ENCODE peak calls at places on chromosome 7, in four cellular contexts. D is ovary, B is HCT116, S is PC-9. Z is an unnamed sample.

GRCh38 chr7:139791316-139791715 is 13.5 kb upstream of the HIPK2 start:
- DNase-seq in B (no peak), S (no peak), D (no peak), Z (no peak)

GRCh38 chr7:134654104-134654775 is 7.6 kb downstream of the BPGM start:
- DNase-seq in D (no peak), B (no peak), S (no peak), Z (no peak)

GRCh38 chr7:98250789-98251188 is 1.2 kb downstream of the TECPR1 start:
- DNase-seq in S (peak; percentile 26), D (no peak), B (no peak), Z (no peak)

GRCh38 chr7:66054063-66054462 is 21.6 kb upstream of the ASL start:
- DNase-seq in B (no peak), D (no peak), S (no peak), Z (no peak)

GRCh38 chr7:152231089-152231488 is 204.7 kb downstream of the KMT2C start:
- DNase-seq in D (no peak), S (no peak), B (no peak), Z (no peak)

GRCh38 chr7:70092314-70093303 is 494.3 kb downstream of the AUTS2 start:
- DNase-seq in D (peak; percentile 29), B (no peak), S (no peak), Z (peak; percentile 1)

GRCh38 chr7:2692543-2692942 is 4.5 kb downstream of the AMZ1 start:
- DNase-seq in S (no peak), B (no peak), D (no peak), Z (no peak)

GRCh38 chr7:72334066-72334465 is 78.1 kb downstream of the CALN1 start:
- DNase-seq in S (no peak), B (no peak), D (no peak), Z (no peak)

GRCh38 chr7:143214789-143215679 is 6.8 kb upstream of the TAS2R40 start:
- DNase-seq in S (peak; percentile 61), B (peak; percentile 87), D (peak; percentile 29), Z (peak; percentile 3)

GRCh38 chr7:158282461-158283001 is 305.1 kb downstream of the PTPRN2 start:
- DNase-seq in D (no peak), S (no peak), B (no peak), Z (no peak)

GRCh38 chr7:75969704-75970498 is 24.5 kb downstream of the TMEM120A start:
- DNase-seq in B (no peak), S (no peak), D (no peak), Z (no peak)

GRCh38 chr7:118350260-118350659 is 125.8 kb downstream of the ANKRD7 start:
- DNase-seq in S (no peak), B (no peak), D (no peak), Z (no peak)

GRCh38 chr7:95469850-95470249 is 15.9 kb upstream of the ASB4 start:
- DNase-seq in D (no peak), S (no peak), B (no peak), Z (no peak)

GRCh38 chr7:122682805-122683204 is 16.1 kb downstream of the RNF133 start:
- DNase-seq in D (no peak), S (no peak), B (no peak), Z (no peak)

GRCh38 chr7:130829415-130829814 is 95.4 kb upstream of the KLF14 start:
- DNase-seq in S (no peak), B (no peak), D (no peak), Z (no peak)
- H3K27ac ChIP-seq in S (no peak overlapping the region), B (no peak overlapping the region), D (no peak overlapping the region), Z (no peak overlapping the region)

DNA sequence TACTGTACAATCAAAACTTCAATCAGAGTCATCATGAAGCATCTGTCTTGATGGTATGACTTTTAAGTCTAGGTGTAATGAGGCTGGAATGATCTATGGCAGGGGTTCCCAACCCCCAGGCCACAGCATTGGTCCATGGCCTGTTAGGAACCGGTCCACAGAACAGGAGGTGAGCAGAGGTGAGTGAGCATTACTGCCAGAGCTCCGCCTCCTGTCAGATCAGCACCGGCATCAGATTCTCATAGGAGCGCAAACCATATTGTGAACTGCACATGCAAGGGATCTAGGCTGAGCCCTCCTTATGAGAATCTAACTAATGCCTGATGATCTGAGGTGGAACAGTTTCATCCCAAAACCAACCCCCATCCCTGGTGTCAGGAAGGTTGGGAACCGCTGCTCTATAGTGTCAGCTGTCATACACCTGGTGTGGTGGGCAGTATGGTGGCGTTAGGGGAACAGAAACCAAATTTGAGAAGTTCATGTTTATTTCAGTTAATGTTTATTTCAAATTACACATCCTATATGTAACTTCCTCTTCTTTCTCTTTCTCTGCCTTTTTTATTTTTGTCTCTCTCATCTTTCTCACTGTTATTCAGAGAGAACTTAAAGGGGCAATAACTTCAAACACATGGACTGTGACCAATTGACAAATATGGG is 432.6 kb downstream of the TNS3 start:
- DNase-seq in B (no peak), S (no peak), D (no peak), Z (no peak)
- H3K27ac ChIP-seq in B (no peak overlapping the region), S (no peak overlapping the region), D (no peak overlapping the region), Z (no peak overlapping the region)

GRCh38 chr7:33806284-33807157 is 98.8 kb upstream of the BMPER start:
- DNase-seq in B (no peak), D (no peak), S (no peak), Z (no peak)

GRCh38 chr7:33804261-33804660 is 101.1 kb upstream of the BMPER start:
- DNase-seq in S (no peak), B (no peak), D (no peak), Z (no peak)

GRCh38 chr7:33807158-33807530 is 98.2 kb upstream of the BMPER start:
- DNase-seq in D (no peak), B (no peak), S (no peak), Z (no peak)

GRCh38 chr7:33807779-33808482 is 97.4 kb upstream of the BMPER start:
- DNase-seq in B (peak; percentile 10), S (peak; percentile 31), D (peak; percentile 22), Z (no peak)

DNA sequence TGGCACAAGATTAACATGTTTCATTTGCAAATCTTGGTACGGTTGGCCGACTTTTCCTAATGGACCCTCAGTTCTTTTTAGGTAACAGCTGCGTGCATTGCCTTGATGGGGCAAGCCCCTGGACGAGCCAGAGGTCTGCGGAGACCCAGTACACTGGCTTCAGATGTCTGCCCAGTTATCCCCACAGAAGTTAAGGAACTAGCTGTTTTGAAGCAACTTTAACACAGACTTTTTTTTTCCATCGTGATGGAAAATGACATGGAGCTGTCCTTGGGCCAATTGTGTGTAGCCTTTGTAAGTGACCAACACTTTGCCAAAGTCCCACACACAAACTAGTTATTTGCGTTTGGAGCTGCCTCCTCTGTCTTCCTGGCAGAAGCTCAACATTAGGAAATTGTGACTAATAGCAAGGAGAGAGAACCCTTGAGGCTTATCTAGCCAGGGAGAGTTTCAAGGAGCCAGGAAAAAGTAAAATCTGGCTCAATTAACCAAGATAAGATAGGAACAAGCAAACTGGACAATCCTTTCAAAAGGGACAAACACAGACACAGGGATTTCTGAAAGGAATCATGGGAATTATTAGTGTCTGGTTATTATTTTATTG is 99.6 kb upstream of the BMPER start:
- DNase-seq in B (no peak), S (no peak), D (no peak), Z (no peak)
- H3K27ac ChIP-seq in B (no peak overlapping the region), S (no peak overlapping the region), D (no peak overlapping the region), Z (no peak overlapping the region)

GRCh38 chr7:125085084-125085483 is 155.5 kb upstream of the POT1 start:
- DNase-seq in S (no peak), D (no peak), B (no peak), Z (no peak)
- H3K27ac ChIP-seq in S (no peak overlapping the region), D (no peak overlapping the region), B (no peak overlapping the region), Z (no peak overlapping the region)

DNA sequence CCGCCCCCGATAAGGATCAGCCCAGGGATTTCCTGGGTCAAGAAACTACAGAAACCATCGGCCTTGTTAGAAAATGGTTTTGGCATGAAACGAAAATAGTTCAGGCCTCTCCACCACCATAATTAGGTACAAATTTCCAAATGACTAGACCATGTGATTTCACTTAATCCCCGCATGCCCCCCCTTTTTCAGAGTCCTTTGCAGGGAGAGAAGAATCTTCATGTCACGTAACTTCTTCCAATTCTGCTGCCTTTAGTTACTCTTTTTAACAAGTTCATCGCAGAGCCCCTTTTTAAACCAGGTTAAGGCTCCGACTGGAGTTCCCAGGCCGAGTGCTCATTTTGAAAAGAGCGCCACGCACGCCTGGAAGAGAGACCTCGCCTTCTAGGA is 3.4 kb downstream of the PDGFA start:
- DNase-seq in B (no peak), D (no peak), S (no peak), Z (no peak)
- H3K27ac ChIP-seq in B (no peak overlapping the region), D (no peak overlapping the region), S (no peak overlapping the region), Z (no peak overlapping the region)

GRCh38 chr7:43905954-43906326 is 456 bp downstream of the URGCP start:
- DNase-seq in S (peak; percentile 27), B (no peak), D (peak; percentile 49), Z (no peak)
- H3K27ac ChIP-seq in S (peak overlapping the region; percentile 77), B (peak overlapping the region; percentile 76), D (peak overlapping the region; percentile 95), Z (peak overlapping the region; percentile 74)

GRCh38 chr7:117038408-117038807 is 85.1 kb downstream of the ST7 start:
- DNase-seq in D (no peak), S (no peak), B (no peak), Z (no peak)
- H3K27ac ChIP-seq in D (no peak overlapping the region), S (no peak overlapping the region), B (no peak overlapping the region), Z (no peak overlapping the region)

Z was measured in substantia nigra.